ENCODE peak calls at places on chromosomes 2 and 18, in six cellular contexts. G is NAMALWA, I is NCI-H2171 treated with DMSO at 0.1 percent for 48 hours, M is left lobe of liver, Q is neural progenitor cell, Z is MCF 10A. X is an unnamed sample.

GRCh38 chr2:28068098-28068497 is 177.6 kb downstream of the BABAM2 start:
- DNase-seq in G (no peak), Z (peak), M (no peak), I (no peak), Q (no peak), X (no peak)

GRCh38 chr2:27831279-27832050 is 58.7 kb downstream of the RBKS start:
- DNase-seq in M (no peak), G (no peak), I (no peak), Z (peak), Q (no peak), X (no peak)

GRCh38 chr2:86622409-86622877 is 1.2 kb downstream of the RNF103 start:
- DNase-seq in Q (peak), M (no peak), Z (peak), G (peak), I (peak), X (peak)

GRCh38 chr2:117938611-117939010 is 75.3 kb downstream of the CCDC93 start:
- DNase-seq in Z (no peak), G (no peak), M (no peak), Q (peak), I (no peak), X (no peak)

GRCh38 chr2:235560345-235560744 is 66.5 kb downstream of the AGAP1 start:
- DNase-seq in Z (no peak), G (no peak), Q (no peak), M (no peak), I (no peak), X (no peak)

GRCh38 chr2:47218899-47219525 is 63.9 kb upstream of the STPG4 start:
- DNase-seq in I (no peak), Z (no peak), G (no peak), M (peak), Q (no peak), X (no peak)

GRCh38 chr18:58496937-58497336 is 132.0 kb downstream of the ALPK2 start:
- DNase-seq in G (peak), I (no peak), Z (peak), M (no peak), Q (peak), X (no peak)

GRCh38 chr18:63444567-63444966 is 22.3 kb upstream of the VPS4B start:
- DNase-seq in M (no peak), Q (no peak), G (peak), I (no peak), Z (peak), X (no peak)

GRCh38 chr18:2146092-2146491 is 425.2 kb downstream of the METTL4 start:
- DNase-seq in I (no peak), G (no peak), Q (no peak), Z (no peak), M (no peak), X (no peak)

GRCh38 chr2:113711857-113712256 is 44.6 kb downstream of the SLC35F5 start:
- DNase-seq in Q (no peak), G (no peak), Z (no peak), M (no peak), I (no peak), X (no peak)

GRCh38 chr18:77899972-77900754 is 650.5 kb downstream of the GALR1 start:
- DNase-seq in G (peak), I (peak), Z (no peak), M (no peak), Q (peak), X (peak)

GRCh38 chr2:3459185-3460015 is 59.9 kb downstream of the ADI1 start:
- DNase-seq in M (no peak), I (no peak), Z (no peak), G (no peak), Q (peak), X (no peak)

GRCh38 chr2:39665811-39666488 is at the start of gene TMEM178A:
- DNase-seq in Z (no peak), Q (peak), G (no peak), I (peak), M (no peak), X (peak)

GRCh38 chr2:98729652-98730051 is 1.3 kb downstream of the MGAT4A start:
- DNase-seq in M (no peak), G (no peak), Q (no peak), Z (no peak), I (no peak), X (no peak)